ENCODE peak calls at places on chromosomes 5 and 9, in eight cellular contexts. I is hepatocyte, P is fibroblast of lung, U is neural progenitor cell, L is A549, X is GM23338, J is suprapubic skin, E is PC-3. A is an unnamed sample. For H3K4me1, the result is how much of the 10 kb centered on the place peaks cover.

GRCh38 chr9:71806916-71807315 is 38.6 kb upstream of the CEMIP2 start:
- DNase-seq in J (no peak), E (peak), P (peak), I (peak), X (peak), L (peak), U (peak), A (peak)

GRCh38 chr9:100884518-100884917 is 144.0 kb upstream of the PLPPR1 start:
- DNase-seq in U (peak), J (no peak), I (peak), X (peak), L (no peak), P (no peak), E (no peak), A (no peak)

GRCh38 chr5:76608833-76609232 is 14.4 kb downstream of the F2RL2 start:
- DNase-seq in E (no peak), J (no peak), P (peak), X (no peak), I (peak), U (no peak), L (no peak), A (peak)

GRCh38 chr9:135158572-135158937 is 71.1 kb downstream of the OLFM1 start:
- DNase-seq in E (no peak), I (no peak), U (no peak), P (no peak), J (no peak), L (no peak), X (no peak), A (peak)

GRCh38 chr5:35087971-35088370 is 40.2 kb upstream of the AGXT2 start:
- DNase-seq in I (no peak), U (no peak), E (peak), L (no peak), J (no peak), X (no peak), P (peak), A (no peak)

GRCh38 chr9:122204491-122204890 is 24.3 kb downstream of the LHX6 start:
- DNase-seq in X (no peak), U (no peak), E (no peak), I (no peak), L (no peak), J (no peak), P (no peak), A (no peak)

GRCh38 chr9:89463986-89464901 is 33.7 kb downstream of the SEMA4D start:
- DNase-seq in E (no peak), L (no peak), X (no peak), U (no peak), J (no peak), P (no peak), I (no peak), A (no peak)

GRCh38 chr5:158375531-158375930 is 516.6 kb upstream of the CLINT1 start:
- DNase-seq in X (no peak), L (no peak), I (no peak), E (no peak), J (no peak), P (no peak), U (no peak), A (no peak)

GRCh38 chr9:14271078-14271673 is 42.8 kb downstream of the NFIB start:
- DNase-seq in L (no peak), I (peak), U (peak), J (no peak), X (peak), P (peak), E (peak), A (peak)

GRCh38 chr9:124133752-124134151 is 122.2 kb downstream of the LHX2 start:
- DNase-seq in E (peak), U (peak), L (no peak), X (peak), I (no peak), J (peak), P (peak), A (no peak)

GRCh38 chr9:77521091-77521490 is 127.0 kb downstream of the GNA14 start:
- DNase-seq in J (no peak), P (no peak), U (no peak), L (no peak), E (no peak), I (no peak), X (no peak), A (no peak)

GRCh38 chr9:117706421-117707150 is 2.4 kb downstream of the TLR4 start:
- DNase-seq in X (no peak), E (no peak), P (no peak), J (no peak), I (peak), U (no peak), L (no peak), A (no peak)

GRCh38 chr5:58107704-58108103 is 352.2 kb downstream of the PLK2 start:
- DNase-seq in L (no peak), E (peak), X (no peak), U (no peak), J (no peak), P (peak), I (peak), A (no peak)

GRCh38 chr5:132459031-132459982 is 31.3 kb downstream of the IRF1 start:
- DNase-seq in P (peak), X (no peak), I (no peak), J (peak), E (peak), U (no peak), L (no peak), A (no peak)

GRCh38 chr9:96152550-96152949 is 149.4 kb downstream of the HSD17B3 start:
- DNase-seq in J (no peak), L (no peak), E (no peak), P (no peak), I (no peak), U (no peak), X (no peak), A (no peak)

GRCh38 chr9:96149881-96150280 is 152.1 kb downstream of the HSD17B3 start:
- DNase-seq in U (no peak), L (no peak), P (no peak), X (no peak), J (no peak), E (no peak), I (no peak), A (no peak)

GRCh38 chr9:96149142-96149541 is 152.8 kb downstream of the HSD17B3 start:
- DNase-seq in P (peak), E (no peak), J (no peak), L (no peak), U (no peak), X (no peak), I (no peak), A (no peak)

GRCh38 chr9:96148634-96149138 is 153.3 kb downstream of the HSD17B3 start:
- DNase-seq in P (peak), L (no peak), E (no peak), U (no peak), X (no peak), J (no peak), I (no peak), A (no peak)

GRCh38 chr9:96150324-96151023 is 151.5 kb downstream of the HSD17B3 start:
- DNase-seq in E (no peak), L (no peak), P (no peak), J (no peak), I (no peak), U (no peak), X (no peak), A (no peak)
- TF ChIP-seq CTCF in E (no peak), L (no peak), P (no peak), J (no peak), I (no peak), U (no peak), X (no peak), A (no peak)

GRCh38 chr9:129341197-129341990 is 163.3 kb upstream of the IER5L start:
- DNase-seq in J (no peak), U (no peak), P (no peak), L (no peak), E (no peak), X (no peak), I (no peak), A (no peak)
- H3K4me1 ChIP-seq in J (under half), U (under half), P (under half), L (under half), E (under half), X (under half), I (under half), A (under half)

GRCh38 chr9:113876806-113877236 is 712 bp downstream of the ZNF618 start:
- DNase-seq in L (no peak), X (peak), I (peak), U (peak), J (no peak), P (peak), E (peak), A (peak)
- TF ChIP-seq CTCF in L (peak), X (peak), I (peak), U (peak), J (no peak), P (peak), E (peak), A (peak)

DNA sequence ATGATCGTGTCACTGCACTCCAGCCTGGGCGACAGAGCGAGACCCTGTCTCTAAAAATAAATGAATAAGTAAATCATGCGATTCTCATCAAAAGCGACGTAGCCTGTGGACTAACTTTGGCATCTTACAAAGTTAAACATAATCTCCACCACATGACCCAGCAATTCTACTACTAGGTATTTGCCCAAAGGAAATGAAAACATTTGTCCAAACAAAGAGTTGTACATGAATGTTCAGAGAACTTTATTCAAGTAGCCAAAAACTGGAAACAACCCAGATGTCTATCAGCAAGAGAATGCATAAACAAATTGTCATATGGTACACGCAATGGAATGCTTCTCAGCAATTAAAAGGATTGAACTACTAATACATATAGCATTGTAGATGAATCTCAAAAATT is 82.6 kb downstream of the ADRB2 start:
- DNase-seq in U (no peak), J (no peak), E (peak), P (peak), L (no peak), I (no peak), X (no peak), A (no peak)
- H3K4me1 ChIP-seq in U (under half), J (half or more), E (half or more), P (under half), L (under half), I (under half), X (under half), A (under half)

DNA sequence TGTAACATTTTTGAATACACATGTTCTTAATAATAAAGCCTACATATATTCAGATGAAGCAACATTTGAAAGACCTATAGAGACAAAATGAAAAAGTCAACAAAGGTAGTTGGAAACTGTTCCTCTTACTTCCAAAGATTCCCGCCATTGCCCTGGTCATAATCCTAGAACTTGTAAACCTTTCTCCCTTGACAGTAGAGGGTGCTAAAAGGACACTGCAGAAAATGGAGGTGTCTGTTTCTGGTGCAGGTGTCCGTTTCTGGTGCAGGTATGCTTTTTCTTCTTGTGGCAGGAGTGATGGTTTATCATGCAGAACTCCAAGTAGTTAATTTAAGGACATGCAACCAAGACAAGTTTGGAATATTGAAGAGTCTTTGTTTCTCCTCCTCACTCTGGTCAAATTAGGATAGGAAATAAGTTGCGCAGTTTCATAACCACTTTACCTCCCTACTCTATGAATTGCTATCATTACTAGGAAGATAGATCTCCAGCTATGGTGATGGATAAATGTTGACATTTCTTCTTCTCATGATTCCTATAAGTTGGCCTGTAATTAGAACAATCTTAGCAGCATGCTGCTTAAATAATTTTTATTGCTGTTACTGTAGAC is 56.0 kb upstream of the FAM174A start:
- DNase-seq in X (peak), P (peak), U (peak), I (peak), E (peak), L (no peak), J (no peak), A (peak)
- TF ChIP-seq CTCF in X (peak), P (peak), U (peak), I (peak), E (peak), L (peak), J (peak), A (peak)

GRCh38 chr5:95939465-95939864 is 22.2 kb downstream of the ELL2 start:
- DNase-seq in U (no peak), I (no peak), P (no peak), J (no peak), E (no peak), L (no peak), X (no peak), A (no peak)
- H3K4me1 ChIP-seq in U (under half), I (under half), P (under half), J (under half), E (under half), L (under half), X (under half), A (under half)

DNA sequence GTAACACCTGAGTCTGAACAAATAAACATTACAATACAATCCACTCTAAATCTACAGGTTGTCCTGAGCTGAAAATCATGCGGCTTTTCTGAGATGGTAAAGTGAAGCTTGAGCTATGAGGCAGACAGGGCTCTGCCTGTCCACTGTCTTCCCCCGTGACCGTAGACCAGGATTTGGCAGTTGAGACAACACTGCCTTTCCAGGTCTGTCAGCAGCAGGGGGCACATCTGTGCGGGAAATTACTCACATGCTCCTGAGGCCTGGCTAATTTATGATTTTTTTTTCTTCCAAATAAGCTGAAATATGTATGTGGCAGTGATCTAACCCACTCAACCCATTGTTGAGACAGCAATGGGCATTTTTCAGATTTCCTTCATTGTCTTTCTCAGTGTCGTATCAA is 307.9 kb downstream of the FBXL7 start:
- DNase-seq in X (no peak), P (peak), J (no peak), U (no peak), L (no peak), E (peak), I (peak), A (peak)
- TF ChIP-seq CTCF in X (no peak), P (peak), J (no peak), U (no peak), L (no peak), E (peak), I (no peak), A (no peak)

DNA sequence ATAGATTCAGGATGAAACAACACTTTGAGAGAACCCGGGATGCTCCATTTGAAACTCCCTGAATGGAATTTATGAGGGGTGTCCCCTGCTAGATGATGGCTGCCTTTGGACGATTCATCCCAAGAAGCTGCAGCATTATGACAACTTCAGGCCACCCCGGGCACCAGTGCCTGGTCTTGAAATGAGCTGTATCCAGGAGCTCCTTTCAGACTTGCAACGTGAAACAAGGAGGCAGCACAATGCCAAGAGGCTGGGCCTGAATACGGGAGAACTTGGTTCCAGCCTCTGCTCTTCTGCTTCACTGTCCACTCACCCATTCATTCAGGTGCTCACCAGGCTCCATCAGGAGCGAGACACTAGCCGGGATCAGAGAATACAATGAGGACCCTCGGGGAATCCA is 78.3 kb downstream of the STK10 start:
- DNase-seq in X (no peak), U (no peak), P (no peak), J (no peak), L (no peak), I (no peak), E (no peak), A (no peak)
- H3K4me1 ChIP-seq in X (under half), U (under half), P (under half), J (under half), L (under half), I (under half), E (under half), A (under half)

A was measured in A673.